ENCODE peak calls at places on chromosome 15, in six cellular contexts. One of them, this sample, is unnamed. For H3K4me1, the result is how much of the 10 kb centered on the place peaks cover.

GRCh38 chr15:22961661-22962221 is 18.4 kb downstream of the CYFIP1 start:
- DNase-seq in breast epithelium: no peak
- DNase-seq in psoas muscle: no peak
- DNase-seq in effector memory CD4-positive, alpha-beta T cell: no peak
- DNase-seq in A549: no peak
- DNase-seq in CD8-positive, alpha-beta T cell: no peak
- DNase-seq in this sample: no peak

GRCh38 chr15:51076898-51077564 is 17.7 kb downstream of the TNFAIP8L3 start:
- DNase-seq in CD8-positive, alpha-beta T cell: no peak
- DNase-seq in psoas muscle: peak
- DNase-seq in breast epithelium: no peak
- DNase-seq in effector memory CD4-positive, alpha-beta T cell: no peak
- DNase-seq in A549: no peak
- DNase-seq in this sample: no peak

GRCh38 chr15:101047301-101047781 is 128.2 kb downstream of the LRRK1 start:
- DNase-seq in breast epithelium: no peak
- DNase-seq in effector memory CD4-positive, alpha-beta T cell: no peak
- DNase-seq in CD8-positive, alpha-beta T cell: no peak
- DNase-seq in A549: no peak
- DNase-seq in psoas muscle: no peak
- DNase-seq in this sample: peak

GRCh38 chr15:89680282-89680873 is 1.2 kb upstream of the PLIN1 start:
- DNase-seq in A549: peak
- DNase-seq in CD8-positive, alpha-beta T cell: no peak
- DNase-seq in breast epithelium: peak
- DNase-seq in psoas muscle: peak
- DNase-seq in effector memory CD4-positive, alpha-beta T cell: no peak
- DNase-seq in this sample: no peak

GRCh38 chr15:46786886-46787285 is 930.4 kb upstream of the SEMA6D start:
- DNase-seq in CD8-positive, alpha-beta T cell: no peak
- DNase-seq in psoas muscle: no peak
- DNase-seq in A549: no peak
- DNase-seq in breast epithelium: no peak
- DNase-seq in effector memory CD4-positive, alpha-beta T cell: no peak
- DNase-seq in this sample: no peak

GRCh38 chr15:45399381-45400212 is 21.3 kb upstream of the GATM start:
- DNase-seq in effector memory CD4-positive, alpha-beta T cell: no peak
- DNase-seq in A549: peak
- DNase-seq in CD8-positive, alpha-beta T cell: no peak
- DNase-seq in psoas muscle: no peak
- DNase-seq in breast epithelium: no peak
- DNase-seq in this sample: no peak

GRCh38 chr15:47620960-47621681 is 96.2 kb upstream of the SEMA6D start:
- DNase-seq in effector memory CD4-positive, alpha-beta T cell: no peak
- DNase-seq in breast epithelium: no peak
- DNase-seq in CD8-positive, alpha-beta T cell: no peak
- DNase-seq in A549: no peak
- DNase-seq in psoas muscle: no peak
- DNase-seq in this sample: no peak

GRCh38 chr15:74141591-74141990 is 11.2 kb downstream of the ISLR2 start:
- DNase-seq in breast epithelium: no peak
- DNase-seq in A549: no peak
- DNase-seq in CD8-positive, alpha-beta T cell: no peak
- DNase-seq in psoas muscle: no peak
- DNase-seq in effector memory CD4-positive, alpha-beta T cell: no peak
- DNase-seq in this sample: no peak

GRCh38 chr15:39243396-39243795 is 337.5 kb upstream of the THBS1 start:
- DNase-seq in CD8-positive, alpha-beta T cell: no peak
- DNase-seq in A549: no peak
- DNase-seq in breast epithelium: no peak
- DNase-seq in psoas muscle: no peak
- DNase-seq in effector memory CD4-positive, alpha-beta T cell: no peak
- DNase-seq in this sample: no peak

GRCh38 chr15:29278436-29279099 is 8.9 kb upstream of the NSMCE3 start:
- DNase-seq in effector memory CD4-positive, alpha-beta T cell: no peak
- DNase-seq in CD8-positive, alpha-beta T cell: no peak
- DNase-seq in breast epithelium: no peak
- DNase-seq in A549: no peak
- DNase-seq in psoas muscle: no peak
- DNase-seq in this sample: no peak

GRCh38 chr15:92092391-92092790 is 238.9 kb downstream of the SLCO3A1 start:
- DNase-seq in A549: no peak
- DNase-seq in CD8-positive, alpha-beta T cell: no peak
- DNase-seq in psoas muscle: no peak
- DNase-seq in effector memory CD4-positive, alpha-beta T cell: no peak
- DNase-seq in breast epithelium: no peak
- DNase-seq in this sample: no peak

GRCh38 chr15:38440353-38441129 is 13.4 kb upstream of the FAM98B start:
- DNase-seq in effector memory CD4-positive, alpha-beta T cell: peak
- DNase-seq in A549: peak
- DNase-seq in CD8-positive, alpha-beta T cell: peak
- DNase-seq in psoas muscle: peak
- DNase-seq in breast epithelium: no peak
- DNase-seq in this sample: no peak

GRCh38 chr15:20346082-20346805 is 195.4 kb downstream of the GOLGA6L6 start:
- DNase-seq in A549: peak
- DNase-seq in CD8-positive, alpha-beta T cell: no peak
- DNase-seq in effector memory CD4-positive, alpha-beta T cell: no peak
- DNase-seq in psoas muscle: peak
- DNase-seq in breast epithelium: peak
- DNase-seq in this sample: peak

DNA sequence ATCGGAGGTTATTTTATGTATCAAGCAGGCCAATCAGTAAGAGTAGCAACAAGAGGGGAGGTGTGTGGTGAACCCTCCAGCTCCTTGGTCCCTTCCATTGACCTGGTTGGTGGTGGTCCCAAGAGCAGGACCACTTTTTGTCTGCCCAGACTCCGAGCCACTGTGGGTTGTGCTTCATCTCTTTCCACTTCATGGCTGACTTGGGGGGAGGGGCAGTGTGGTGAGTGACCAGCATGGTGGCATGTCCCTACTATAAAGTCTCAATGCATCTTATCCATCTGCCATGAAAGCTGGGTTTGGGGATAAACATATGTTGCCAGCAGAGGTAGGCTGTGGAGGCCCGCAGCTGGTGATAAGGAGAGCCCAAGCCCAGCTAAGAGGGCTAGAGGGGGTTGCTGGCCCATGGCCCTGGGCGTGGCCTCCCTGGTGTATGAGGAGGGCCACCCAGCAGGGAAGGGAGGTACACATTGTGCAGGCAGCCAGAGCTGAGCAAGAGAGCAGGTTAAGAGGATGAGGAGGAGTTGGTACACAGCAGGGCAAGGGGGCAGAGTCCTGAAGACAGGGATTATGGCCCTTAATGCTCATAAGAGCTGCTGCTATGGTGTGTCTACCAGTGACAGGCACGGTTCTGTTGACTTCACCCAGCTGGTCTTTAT is 7.0 kb downstream of the AEN start:
- DNase-seq in psoas muscle: no peak
- DNase-seq in effector memory CD4-positive, alpha-beta T cell: no peak
- DNase-seq in CD8-positive, alpha-beta T cell: no peak
- DNase-seq in breast epithelium: no peak
- DNase-seq in A549: no peak
- DNase-seq in this sample: no peak
- H3K4me1 ChIP-seq in psoas muscle: under half
- H3K4me1 ChIP-seq in effector memory CD4-positive, alpha-beta T cell: half or more
- H3K4me1 ChIP-seq in CD8-positive, alpha-beta T cell: half or more
- H3K4me1 ChIP-seq in breast epithelium: under half
- H3K4me1 ChIP-seq in A549: half or more
- H3K4me1 ChIP-seq in this sample: under half

GRCh38 chr15:52171807-52172206 is 19.4 kb downstream of the GNB5 start:
- DNase-seq in A549: no peak
- DNase-seq in breast epithelium: no peak
- DNase-seq in effector memory CD4-positive, alpha-beta T cell: no peak
- DNase-seq in psoas muscle: no peak
- DNase-seq in CD8-positive, alpha-beta T cell: no peak
- DNase-seq in this sample: no peak
- H3K4me1 ChIP-seq in A549: under half
- H3K4me1 ChIP-seq in breast epithelium: under half
- H3K4me1 ChIP-seq in effector memory CD4-positive, alpha-beta T cell: under half
- H3K4me1 ChIP-seq in psoas muscle: under half
- H3K4me1 ChIP-seq in CD8-positive, alpha-beta T cell: under half
- H3K4me1 ChIP-seq in this sample: under half

GRCh38 chr15:70605606-70606410 is 157.6 kb downstream of the UACA start:
- DNase-seq in effector memory CD4-positive, alpha-beta T cell: no peak
- DNase-seq in breast epithelium: peak
- DNase-seq in psoas muscle: peak
- DNase-seq in A549: no peak
- DNase-seq in CD8-positive, alpha-beta T cell: no peak
- DNase-seq in this sample: peak

GRCh38 chr15:70602834-70603560 is 160.4 kb downstream of the UACA start:
- DNase-seq in psoas muscle: no peak
- DNase-seq in effector memory CD4-positive, alpha-beta T cell: no peak
- DNase-seq in CD8-positive, alpha-beta T cell: no peak
- DNase-seq in breast epithelium: no peak
- DNase-seq in A549: no peak
- DNase-seq in this sample: peak

GRCh38 chr15:70602281-70602680 is 161.1 kb downstream of the UACA start:
- DNase-seq in A549: no peak
- DNase-seq in CD8-positive, alpha-beta T cell: no peak
- DNase-seq in psoas muscle: no peak
- DNase-seq in effector memory CD4-positive, alpha-beta T cell: no peak
- DNase-seq in breast epithelium: no peak
- DNase-seq in this sample: no peak

GRCh38 chr15:70608156-70608555 is 155.2 kb downstream of the UACA start:
- DNase-seq in CD8-positive, alpha-beta T cell: no peak
- DNase-seq in breast epithelium: no peak
- DNase-seq in A549: no peak
- DNase-seq in effector memory CD4-positive, alpha-beta T cell: no peak
- DNase-seq in psoas muscle: no peak
- DNase-seq in this sample: peak

DNA sequence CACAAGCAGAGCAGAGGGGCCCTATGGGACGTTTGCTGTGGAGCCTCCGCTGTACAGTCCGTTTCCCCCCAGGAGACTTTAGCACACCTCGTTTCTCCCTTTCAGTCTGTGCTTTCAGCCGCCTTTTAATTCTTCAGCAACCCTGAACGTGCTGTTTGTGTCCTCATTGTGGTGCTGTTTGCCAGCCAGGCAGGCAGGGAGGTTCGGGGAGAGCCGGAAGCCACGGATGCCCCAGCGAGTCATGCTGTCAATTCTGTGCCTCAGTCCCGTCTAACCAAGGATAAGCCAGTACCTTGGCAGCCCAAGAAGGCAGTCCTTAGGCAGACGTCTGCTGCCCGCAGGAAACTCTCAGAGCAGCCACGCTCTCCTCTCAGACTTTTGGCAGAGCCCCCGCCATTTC is 158.7 kb downstream of the UACA start:
- DNase-seq in psoas muscle: no peak
- DNase-seq in A549: no peak
- DNase-seq in effector memory CD4-positive, alpha-beta T cell: no peak
- DNase-seq in breast epithelium: no peak
- DNase-seq in CD8-positive, alpha-beta T cell: no peak
- DNase-seq in this sample: peak
- H3K4me1 ChIP-seq in psoas muscle: under half
- H3K4me1 ChIP-seq in A549: under half
- H3K4me1 ChIP-seq in effector memory CD4-positive, alpha-beta T cell: under half
- H3K4me1 ChIP-seq in breast epithelium: under half
- H3K4me1 ChIP-seq in CD8-positive, alpha-beta T cell: under half
- H3K4me1 ChIP-seq in this sample: under half

DNA sequence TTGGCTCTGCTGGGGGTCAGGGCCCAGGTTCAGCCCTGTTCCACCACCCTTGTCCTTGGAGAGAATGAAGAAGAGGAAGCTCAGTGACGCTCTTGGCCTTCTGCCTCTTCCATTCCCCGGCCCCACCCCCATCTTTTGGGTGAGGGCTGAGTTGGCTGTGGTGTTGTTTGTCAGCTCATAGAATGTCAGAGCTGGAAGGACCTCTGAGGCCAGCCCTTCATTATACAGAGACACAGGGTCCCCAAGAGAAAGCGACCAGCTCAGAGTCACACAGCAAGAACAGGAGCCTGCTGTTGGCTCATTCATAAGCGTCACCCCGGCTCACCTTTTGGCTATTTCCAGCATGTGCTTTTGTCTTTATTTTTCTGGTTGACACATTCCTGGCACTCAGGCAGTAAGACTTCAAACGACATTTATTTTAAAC is 68.2 kb downstream of the AAGAB start:
- DNase-seq in effector memory CD4-positive, alpha-beta T cell: no peak
- DNase-seq in psoas muscle: peak
- DNase-seq in breast epithelium: no peak
- DNase-seq in CD8-positive, alpha-beta T cell: no peak
- DNase-seq in A549: peak
- DNase-seq in this sample: no peak
- H3K4me1 ChIP-seq in effector memory CD4-positive, alpha-beta T cell: under half
- H3K4me1 ChIP-seq in psoas muscle: half or more
- H3K4me1 ChIP-seq in breast epithelium: under half
- H3K4me1 ChIP-seq in CD8-positive, alpha-beta T cell: under half
- H3K4me1 ChIP-seq in A549: half or more
- H3K4me1 ChIP-seq in this sample: half or more

DNA sequence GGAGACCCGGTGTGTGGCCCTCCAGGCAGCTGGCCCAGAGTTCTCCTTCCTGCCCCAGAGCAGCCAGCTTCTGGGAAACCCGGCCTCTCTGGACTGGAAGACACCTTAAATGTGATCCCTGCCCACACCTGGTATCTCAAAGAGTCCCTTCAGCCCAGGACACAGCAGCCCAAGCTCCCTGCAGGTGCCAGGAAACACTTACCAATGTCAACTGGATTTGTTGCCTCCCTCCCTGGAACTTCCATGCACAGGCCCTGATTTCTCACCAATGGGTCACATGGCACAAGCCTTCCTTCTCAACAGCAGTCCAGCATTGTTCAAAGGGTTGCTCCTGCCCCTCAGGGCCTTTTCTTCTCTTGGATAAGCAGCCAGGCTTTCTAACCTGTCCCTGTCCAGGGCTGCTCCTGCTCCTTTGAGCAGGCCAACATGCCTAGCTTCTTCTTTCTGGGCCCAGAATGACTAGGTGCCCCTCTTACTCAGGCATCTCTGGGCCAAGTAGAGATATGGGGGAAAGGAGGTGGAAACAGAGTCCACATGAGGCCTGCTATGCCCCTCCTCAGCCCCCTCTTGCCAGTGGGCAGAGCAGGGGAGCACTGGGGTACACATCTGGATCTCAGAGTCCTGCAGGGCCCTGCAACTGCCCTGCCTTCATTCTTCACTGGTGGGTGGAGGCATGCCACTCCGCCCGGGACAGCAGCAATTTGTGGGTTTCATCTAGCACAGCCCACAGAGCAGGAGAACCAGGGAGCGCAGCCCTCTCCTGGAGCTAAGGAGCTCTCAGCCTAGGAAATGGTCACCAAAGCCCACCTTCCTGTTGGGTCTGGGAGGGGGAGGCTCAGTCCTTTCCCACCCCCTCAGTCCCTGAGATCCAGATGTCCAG is 31.4 kb downstream of the ANP32A start:
- DNase-seq in breast epithelium: peak
- DNase-seq in A549: no peak
- DNase-seq in psoas muscle: no peak
- DNase-seq in CD8-positive, alpha-beta T cell: no peak
- DNase-seq in effector memory CD4-positive, alpha-beta T cell: no peak
- DNase-seq in this sample: no peak
- H3K4me1 ChIP-seq in breast epithelium: under half
- H3K4me1 ChIP-seq in A549: under half
- H3K4me1 ChIP-seq in psoas muscle: half or more
- H3K4me1 ChIP-seq in CD8-positive, alpha-beta T cell: half or more
- H3K4me1 ChIP-seq in effector memory CD4-positive, alpha-beta T cell: under half
- H3K4me1 ChIP-seq in this sample: half or more

This sample was measured in esophagus muscularis mucosa.